ENCODE peak calls at places on chromosomes 11 and 22, in nine cellular contexts. S, M, R, H, E, N, Q, V and D are unnamed samples.
A peak's percentile ranks its signal among the peaks of the same experiment; 100 is the strongest.

GRCh38 chr11:28835790-28836189 is 727.6 kb downstream of the METTL15 start:
- DNase-seq in S (no peak), M (no peak), R (no peak), H (no peak), E (no peak), N (no peak), Q (peak; percentile 65), V (no peak), D (no peak)

GRCh38 chr11:59437770-59438169 is 1.5 kb downstream of the OR5A1 start:
- DNase-seq in S (no peak), M (no peak), R (no peak), H (no peak), E (peak; percentile 42), N (no peak), Q (no peak), V (no peak), D (no peak)

GRCh38 chr11:110777765-110778164 is 65.5 kb upstream of the ARHGAP20 start:
- DNase-seq in S (peak; percentile 40), M (peak; percentile 20), R (no peak), H (no peak), E (no peak), N (no peak), Q (peak; percentile 73), V (peak; percentile 26), D (no peak)

GRCh38 chr11:7251836-7252682 is at the start of gene SYT9:
- DNase-seq in S (peak; percentile 33), M (peak; percentile 11), R (peak; percentile 84), H (peak; percentile 80), E (peak; percentile 93), N (no peak), Q (peak; percentile 46), V (peak; percentile 67), D (peak; percentile 15)

GRCh38 chr11:45144126-45145082 is 2.0 kb upstream of the PRDM11 start:
- DNase-seq in S (no peak), M (peak; percentile 3), R (no peak), H (no peak), E (no peak), N (no peak), Q (no peak), V (peak; percentile 11), D (no peak)

GRCh38 chr11:33699515-33700424 is 856 bp downstream of the C11orf91 start:
- DNase-seq in S (no peak), M (peak; percentile 41), R (no peak), H (no peak), E (no peak), N (peak; percentile 94), Q (peak; percentile 51), V (no peak), D (peak; percentile 84)

GRCh38 chr22:25735657-25736056 is 6.3 kb upstream of the MYO18B start:
- DNase-seq in S (no peak), M (no peak), R (no peak), H (no peak), E (no peak), N (no peak), Q (no peak), V (no peak), D (no peak)

GRCh38 chr11:76566811-76567210 is 103.7 kb downstream of the LRRC32 start:
- DNase-seq in S (no peak), M (no peak), R (no peak), H (no peak), E (no peak), N (no peak), Q (no peak), V (no peak), D (no peak)

GRCh38 chr11:88402784-88403183 is 65.2 kb upstream of the CTSC start:
- DNase-seq in S (no peak), M (no peak), R (no peak), H (no peak), E (no peak), N (no peak), Q (peak; percentile 75), V (no peak), D (no peak)

GRCh38 chr22:39519681-39520053 is 695 bp upstream of the ATF4 start:
- DNase-seq in S (peak; percentile 71), M (peak; percentile 77), R (peak; percentile 74), H (no peak), E (peak; percentile 86), N (peak; percentile 58), Q (peak; percentile 89), V (peak; percentile 73), D (peak; percentile 60)

GRCh38 chr11:48052183-48053040 is 72.1 kb downstream of the PTPRJ start:
- DNase-seq in S (peak; percentile 86), M (no peak), R (peak; percentile 82), H (no peak), E (peak; percentile 24), N (no peak), Q (peak; percentile 66), V (no peak), D (peak; percentile 15)
- H3K4me1 ChIP-seq in S (peaks cover 43% of the 10 kb centered on the region), M (no peaks in the 10 kb centered on the region), R (peaks cover 14% of the 10 kb centered on the region), H (peaks cover 36% of the 10 kb centered on the region), E (peaks cover 28% of the 10 kb centered on the region), N (peaks cover 25% of the 10 kb centered on the region), Q (peaks cover 22% of the 10 kb centered on the region), V (no peaks in the 10 kb centered on the region), D (no peaks in the 10 kb centered on the region)

DNA sequence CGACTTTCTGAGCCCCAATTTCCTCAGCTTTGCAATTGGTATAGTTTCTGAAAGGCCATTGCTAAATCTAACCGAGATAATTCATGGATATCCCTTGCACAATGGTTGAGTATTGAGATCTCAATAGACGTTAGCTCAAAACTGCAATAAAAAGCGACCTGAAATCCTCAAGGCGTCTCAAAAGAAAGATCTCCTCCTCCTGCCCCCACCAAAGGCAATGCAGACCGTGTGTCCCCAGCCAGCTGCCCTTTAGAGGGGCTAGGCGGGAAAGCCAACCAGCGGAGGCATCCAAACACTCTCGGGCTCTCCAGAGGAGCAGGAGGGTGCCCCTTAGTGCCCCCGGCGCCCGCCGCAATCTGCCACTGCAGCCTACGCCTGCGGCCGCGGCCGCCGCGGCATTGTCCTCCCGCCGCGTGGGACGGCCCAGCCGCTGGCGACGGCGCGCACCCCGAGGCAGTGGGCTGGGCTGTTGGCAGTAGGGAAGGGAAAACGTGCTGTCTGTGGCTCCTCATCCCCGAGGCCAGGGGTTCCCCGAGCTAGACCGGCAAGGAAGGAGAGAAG is 1.4 kb upstream of the SLC6A5 start:
- DNase-seq in S (no peak), M (no peak), R (no peak), H (no peak), E (peak; percentile 57), N (no peak), Q (no peak), V (no peak), D (no peak)
- H3K4me1 ChIP-seq in S (peaks cover 3% of the 10 kb centered on the region), M (peaks cover 10% of the 10 kb centered on the region), R (no peaks in the 10 kb centered on the region), H (peaks cover 12% of the 10 kb centered on the region), E (peaks cover 15% of the 10 kb centered on the region), N (peaks cover 9% of the 10 kb centered on the region), Q (no peaks in the 10 kb centered on the region), V (no peaks in the 10 kb centered on the region), D (no peaks in the 10 kb centered on the region)

GRCh38 chr11:1060885-1061616 is 13.6 kb upstream of the MUC2 start:
- DNase-seq in S (peak; percentile 21), M (peak; percentile 23), R (no peak), H (peak; percentile 77), E (no peak), N (no peak), Q (peak; percentile 90), V (no peak), D (peak; percentile 97)

GRCh38 chr11:1060410-1060809 is 14.3 kb upstream of the MUC2 start:
- DNase-seq in S (peak; percentile 13), M (no peak), R (no peak), H (no peak), E (no peak), N (no peak), Q (no peak), V (no peak), D (no peak)

GRCh38 chr11:1064167-1064566 is 10.5 kb upstream of the MUC2 start:
- DNase-seq in S (no peak), M (no peak), R (no peak), H (no peak), E (no peak), N (no peak), Q (no peak), V (no peak), D (no peak)

GRCh38 chr11:1059759-1060158 is 14.9 kb upstream of the MUC2 start:
- DNase-seq in S (no peak), M (no peak), R (no peak), H (peak; percentile 73), E (no peak), N (no peak), Q (no peak), V (no peak), D (no peak)

DNA sequence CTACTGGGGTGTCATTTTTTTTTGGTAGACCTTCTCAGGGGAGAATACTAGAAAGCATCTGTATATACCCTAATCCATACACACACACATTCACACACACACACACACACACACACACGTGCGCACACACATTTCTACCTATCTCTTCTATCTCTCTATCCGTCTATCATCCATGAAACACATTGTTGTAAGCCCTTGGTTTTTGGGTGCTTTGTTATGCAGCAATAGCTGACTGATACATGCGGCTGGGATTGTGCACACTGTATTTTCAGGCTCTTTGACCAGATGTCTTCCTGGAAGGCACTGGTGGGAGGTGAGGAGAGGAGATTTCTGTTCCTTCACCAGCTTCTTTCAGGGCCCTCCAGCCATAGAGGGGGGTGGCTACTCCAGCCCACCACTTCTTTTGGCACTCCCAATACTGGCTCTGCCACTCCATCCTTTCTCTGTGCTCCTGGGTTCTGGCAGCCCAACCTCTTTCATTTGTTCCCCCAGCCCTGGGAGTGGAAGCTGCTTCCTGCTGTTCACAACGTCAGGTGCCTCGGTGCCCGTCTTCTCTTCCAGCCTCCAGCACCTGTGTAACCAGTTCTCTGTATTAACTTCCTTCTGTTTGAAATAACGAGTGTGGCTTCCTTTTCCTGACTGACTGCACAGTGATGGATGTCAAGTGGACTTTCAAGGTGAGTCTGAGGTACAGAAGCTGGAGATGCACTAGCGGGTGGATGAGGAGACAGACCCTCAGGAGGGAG is 12.4 kb upstream of the MUC2 start:
- DNase-seq in S (no peak), M (no peak), R (no peak), H (no peak), E (no peak), N (no peak), Q (no peak), V (no peak), D (no peak)
- H3K4me1 ChIP-seq in S (no peaks in the 10 kb centered on the region), M (peaks cover 6% of the 10 kb centered on the region), R (no peaks in the 10 kb centered on the region), H (no peaks in the 10 kb centered on the region), E (no peaks in the 10 kb centered on the region), N (peaks cover 5% of the 10 kb centered on the region), Q (peaks cover 6% of the 10 kb centered on the region), V (no peaks in the 10 kb centered on the region), D (no peaks in the 10 kb centered on the region)

DNA sequence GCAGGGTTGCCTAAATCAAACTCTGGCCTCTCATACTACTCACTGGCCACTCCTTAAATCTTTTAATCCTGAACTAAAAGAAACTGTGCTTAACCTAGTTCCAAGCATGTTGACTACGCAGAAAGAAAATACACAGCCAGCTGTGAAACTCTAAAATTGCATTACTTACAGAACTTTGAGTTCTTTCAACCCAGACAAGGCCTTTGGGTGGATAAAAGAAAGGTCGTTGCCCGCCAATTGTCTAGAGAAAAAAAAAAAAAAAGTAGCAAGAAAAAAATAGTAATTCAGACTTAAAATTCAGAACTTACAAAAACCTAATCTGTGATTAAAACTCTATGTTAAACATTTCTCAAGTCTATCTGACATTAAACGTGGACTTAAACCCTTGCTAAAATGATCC is 29.3 kb upstream of the CCDC34 start:
- DNase-seq in S (no peak), M (no peak), R (no peak), H (no peak), E (peak; percentile 81), N (no peak), Q (no peak), V (no peak), D (no peak)
- H3K4me1 ChIP-seq in S (no peaks in the 10 kb centered on the region), M (peaks cover 49% of the 10 kb centered on the region), R (peaks cover 96% of the 10 kb centered on the region), H (peaks cover 64% of the 10 kb centered on the region), E (peaks cover 98% of the 10 kb centered on the region), N (peaks cover 97% of the 10 kb centered on the region), Q (peaks cover 74% of the 10 kb centered on the region), V (peaks cover 43% of the 10 kb centered on the region), D (peaks cover 11% of the 10 kb centered on the region)